ENCODE peak calls at places on chromosome 10, in seven cellular contexts. A, W, Z, E, B, S and R are unnamed samples.

GRCh38 chr10:58512470-58513188 is at the start of gene BICC1:
- DNase-seq in A (peak; percentile 19), W (peak; percentile 74), Z (no peak), E (peak; percentile 33), B (peak; percentile 79), S (no peak), R (peak; percentile 93)

GRCh38 chr10:86255405-86256251 is 111.0 kb downstream of the GRID1 start:
- DNase-seq in A (no peak), W (no peak), Z (no peak), E (no peak), B (peak; percentile 45), S (no peak), R (peak; percentile 15)

GRCh38 chr10:95290801-95291633 is at the start of gene PDLIM1:
- DNase-seq in A (peak; percentile 59), W (peak; percentile 82), Z (no peak), E (peak; percentile 89), B (peak; percentile 95), S (peak; percentile 73), R (peak; percentile 92)

GRCh38 chr10:96276426-96276825 is 5.1 kb upstream of the BLNK start:
- DNase-seq in A (no peak), W (no peak), Z (no peak), E (no peak), B (no peak), S (no peak), R (no peak)

GRCh38 chr10:132528064-132528800 is 9.4 kb upstream of the INPP5A start:
- DNase-seq in A (no peak), W (peak; percentile 65), Z (no peak), E (peak; percentile 4), B (peak; percentile 50), S (no peak), R (no peak)

GRCh38 chr10:26292058-26292457 is 75.5 kb downstream of the GAD2 start:
- DNase-seq in A (no peak), W (no peak), Z (no peak), E (no peak), B (no peak), S (no peak), R (no peak)

GRCh38 chr10:55786461-55786860 is 574.6 kb downstream of the ZWINT start:
- DNase-seq in A (no peak), W (no peak), Z (no peak), E (no peak), B (no peak), S (no peak), R (no peak)

GRCh38 chr10:72505435-72505834 is 120.4 kb downstream of the MICU1 start:
- DNase-seq in A (no peak), W (no peak), Z (no peak), E (no peak), B (no peak), S (no peak), R (no peak)

GRCh38 chr10:58089739-58090138 is 178.0 kb downstream of the IPMK start:
- DNase-seq in A (no peak), W (no peak), Z (no peak), E (no peak), B (no peak), S (no peak), R (no peak)

GRCh38 chr10:62426086-62426485 is 51.9 kb downstream of the ZNF365 start:
- DNase-seq in A (no peak), W (no peak), Z (no peak), E (no peak), B (no peak), S (no peak), R (no peak)

GRCh38 chr10:114372179-114372578 is 32.1 kb downstream of the AFAP1L2 start:
- DNase-seq in A (no peak), W (no peak), Z (no peak), E (peak; percentile 64), B (no peak), S (no peak), R (no peak)
- TF ChIP-seq POLR2AphosphoS5 in A (no peak), W (no peak), Z (no peak), E (no peak), B (peak; percentile 57), S (no peak), R (no peak)

DNA sequence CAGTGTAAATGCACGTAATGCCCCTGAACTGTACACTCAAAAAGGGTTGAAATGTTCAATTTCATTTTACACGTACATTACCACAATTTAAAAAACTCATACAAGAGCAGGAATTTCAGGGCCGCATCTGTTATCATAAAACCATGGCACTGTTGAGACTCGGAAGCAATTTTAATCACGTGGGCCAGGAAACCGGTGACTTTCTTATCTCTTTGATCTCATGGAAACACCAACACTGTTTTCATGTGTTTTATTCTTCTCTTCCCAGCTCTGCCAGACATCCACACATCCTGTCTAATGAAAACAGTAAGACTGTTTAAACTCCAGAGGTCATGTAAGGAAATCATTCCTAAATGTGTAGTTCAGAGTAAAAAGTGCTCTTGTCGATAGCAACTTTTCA is 35.9 kb downstream of the PTPRE start:
- DNase-seq in A (no peak), W (no peak), Z (no peak), E (no peak), B (no peak), S (no peak), R (peak; percentile 42)
- TF ChIP-seq POLR2AphosphoS5 in A (no peak), W (no peak), Z (no peak), E (no peak), B (no peak), S (no peak), R (no peak)

GRCh38 chr10:89516149-89516832 is 19.1 kb downstream of the SLC16A12 start:
- DNase-seq in A (peak; percentile 46), W (peak; percentile 80), Z (no peak), E (peak; percentile 42), B (no peak), S (no peak), R (no peak)
- TF ChIP-seq POLR2AphosphoS5 in A (no peak), W (no peak), Z (no peak), E (peak; percentile 13), B (no peak), S (no peak), R (no peak)

GRCh38 chr10:76523798-76524231 is 1092.4 kb downstream of the LRMDA start:
- DNase-seq in A (no peak), W (peak; percentile 85), Z (no peak), E (no peak), B (no peak), S (no peak), R (no peak)
- TF ChIP-seq POLR2AphosphoS5 in A (no peak), W (peak; percentile 99), Z (no peak), E (peak; percentile 82), B (no peak), S (no peak), R (no peak)